ENCODE peak calls at places on chromosome 10, in six cellular contexts. One of them, this sample, is unnamed.

GRCh38 chr10:118839348-118839747 is 84.6 kb upstream of the CACUL1 start:
- DNase-seq in gastrocnemius medialis: no peak
- DNase-seq in ovary: no peak
- DNase-seq in brain microvascular endothelial cell: no peak
- DNase-seq in fibroblast of lung: no peak
- DNase-seq in thyroid gland: no peak
- DNase-seq in this sample: no peak

GRCh38 chr10:80460399-80461207 is 6.5 kb downstream of the TSPAN14 start:
- DNase-seq in gastrocnemius medialis: peak
- DNase-seq in ovary: peak
- DNase-seq in brain microvascular endothelial cell: no peak
- DNase-seq in fibroblast of lung: peak
- DNase-seq in thyroid gland: peak
- DNase-seq in this sample: peak

GRCh38 chr10:132408367-132408781 is 11.4 kb downstream of the PWWP2B start:
- DNase-seq in gastrocnemius medialis: no peak
- DNase-seq in ovary: peak
- DNase-seq in brain microvascular endothelial cell: no peak
- DNase-seq in fibroblast of lung: no peak
- DNase-seq in thyroid gland: peak
- DNase-seq in this sample: no peak

GRCh38 chr10:97000487-97001182 is 168.5 kb downstream of the LCOR start:
- DNase-seq in gastrocnemius medialis: no peak
- DNase-seq in ovary: no peak
- DNase-seq in brain microvascular endothelial cell: no peak
- DNase-seq in fibroblast of lung: no peak
- DNase-seq in thyroid gland: no peak
- DNase-seq in this sample: no peak

GRCh38 chr10:21831986-21832735 is 171.4 kb downstream of the DNAJC1 start:
- DNase-seq in gastrocnemius medialis: no peak
- DNase-seq in ovary: no peak
- DNase-seq in brain microvascular endothelial cell: peak
- DNase-seq in fibroblast of lung: peak
- DNase-seq in thyroid gland: no peak
- DNase-seq in this sample: no peak

GRCh38 chr10:77082601-77083252 is 554.9 kb downstream of the KCNMA1 start:
- DNase-seq in gastrocnemius medialis: no peak
- DNase-seq in ovary: no peak
- DNase-seq in brain microvascular endothelial cell: no peak
- DNase-seq in fibroblast of lung: peak
- DNase-seq in thyroid gland: no peak
- DNase-seq in this sample: no peak

GRCh38 chr10:131195552-131196159 is 115.9 kb downstream of the TCERG1L start:
- DNase-seq in gastrocnemius medialis: no peak
- DNase-seq in ovary: no peak
- DNase-seq in brain microvascular endothelial cell: no peak
- DNase-seq in fibroblast of lung: no peak
- DNase-seq in thyroid gland: no peak
- DNase-seq in this sample: no peak

GRCh38 chr10:102813734-102814455 is 23.3 kb downstream of the CYP17A1 start:
- DNase-seq in gastrocnemius medialis: no peak
- DNase-seq in ovary: peak
- DNase-seq in brain microvascular endothelial cell: peak
- DNase-seq in fibroblast of lung: peak
- DNase-seq in thyroid gland: no peak
- DNase-seq in this sample: no peak

GRCh38 chr10:129525408-129525807 is 58.4 kb downstream of the MGMT start:
- DNase-seq in gastrocnemius medialis: no peak
- DNase-seq in ovary: peak
- DNase-seq in brain microvascular endothelial cell: peak
- DNase-seq in fibroblast of lung: no peak
- DNase-seq in thyroid gland: no peak
- DNase-seq in this sample: no peak

DNA sequence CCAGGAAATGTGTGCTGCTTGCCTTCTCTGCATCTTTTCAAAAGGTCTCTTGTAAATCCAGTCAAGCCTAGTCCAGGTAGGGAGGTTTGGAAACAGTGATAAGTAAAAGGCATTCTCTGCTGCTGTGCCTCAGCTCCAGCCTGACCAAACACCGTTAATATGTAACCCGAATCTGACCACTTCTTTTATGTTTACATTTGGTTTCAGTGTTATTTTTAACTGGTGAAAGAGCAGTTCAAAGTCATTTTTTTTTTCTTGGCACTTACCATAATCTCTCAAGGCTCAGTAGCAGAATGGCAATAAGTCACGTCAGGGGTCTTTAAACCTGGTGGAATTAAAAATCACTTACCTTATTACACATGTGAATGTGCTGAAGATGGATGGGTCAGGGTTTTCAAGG is 216.8 kb downstream of the PTEN start:
- DNase-seq in gastrocnemius medialis: no peak
- DNase-seq in ovary: no peak
- DNase-seq in brain microvascular endothelial cell: peak
- DNase-seq in fibroblast of lung: peak
- DNase-seq in thyroid gland: peak
- DNase-seq in this sample: no peak
- H3K27ac ChIP-seq in gastrocnemius medialis: no peak
- H3K27ac ChIP-seq in ovary: no peak
- H3K27ac ChIP-seq in brain microvascular endothelial cell: no peak
- H3K27ac ChIP-seq in fibroblast of lung: no peak
- H3K27ac ChIP-seq in thyroid gland: peak
- H3K27ac ChIP-seq in this sample: no peak

DNA sequence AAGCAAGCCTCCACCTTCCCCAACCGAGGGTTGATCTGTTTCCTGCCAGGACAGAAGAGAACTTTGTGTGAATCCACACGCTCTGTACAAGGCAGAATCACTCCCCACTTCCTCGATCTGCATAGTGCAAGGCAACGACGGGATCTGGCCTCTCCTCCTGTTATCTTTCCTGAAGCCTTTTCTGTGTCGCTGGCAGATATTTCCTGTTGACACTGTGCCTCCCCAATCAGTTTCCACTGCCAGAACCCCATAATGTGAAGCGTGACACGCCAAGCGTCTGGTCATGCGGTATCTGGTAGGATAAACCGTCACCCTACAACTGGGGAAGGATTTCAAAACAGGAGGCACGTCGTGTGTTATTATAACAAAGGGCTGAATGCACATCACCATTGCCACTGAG is 57.2 kb downstream of the FAM171A1 start:
- DNase-seq in gastrocnemius medialis: no peak
- DNase-seq in ovary: no peak
- DNase-seq in brain microvascular endothelial cell: peak
- DNase-seq in fibroblast of lung: peak
- DNase-seq in thyroid gland: no peak
- DNase-seq in this sample: no peak
- H3K27ac ChIP-seq in gastrocnemius medialis: no peak
- H3K27ac ChIP-seq in ovary: no peak
- H3K27ac ChIP-seq in brain microvascular endothelial cell: no peak
- H3K27ac ChIP-seq in fibroblast of lung: no peak
- H3K27ac ChIP-seq in thyroid gland: peak
- H3K27ac ChIP-seq in this sample: no peak

GRCh38 chr10:60340973-60341372 is 48.7 kb downstream of the ANK3 start:
- DNase-seq in gastrocnemius medialis: no peak
- DNase-seq in ovary: no peak
- DNase-seq in brain microvascular endothelial cell: no peak
- DNase-seq in fibroblast of lung: no peak
- DNase-seq in thyroid gland: no peak
- DNase-seq in this sample: no peak

GRCh38 chr10:60343254-60343653 is 46.4 kb downstream of the ANK3 start:
- DNase-seq in gastrocnemius medialis: no peak
- DNase-seq in ovary: no peak
- DNase-seq in brain microvascular endothelial cell: no peak
- DNase-seq in fibroblast of lung: peak
- DNase-seq in thyroid gland: no peak
- DNase-seq in this sample: no peak

GRCh38 chr10:60346661-60347060 is 43.0 kb downstream of the ANK3 start:
- DNase-seq in gastrocnemius medialis: no peak
- DNase-seq in ovary: no peak
- DNase-seq in brain microvascular endothelial cell: no peak
- DNase-seq in fibroblast of lung: no peak
- DNase-seq in thyroid gland: no peak
- DNase-seq in this sample: no peak

GRCh38 chr10:60338002-60338564 is 51.6 kb downstream of the ANK3 start:
- DNase-seq in gastrocnemius medialis: no peak
- DNase-seq in ovary: no peak
- DNase-seq in brain microvascular endothelial cell: no peak
- DNase-seq in fibroblast of lung: no peak
- DNase-seq in thyroid gland: no peak
- DNase-seq in this sample: no peak

DNA sequence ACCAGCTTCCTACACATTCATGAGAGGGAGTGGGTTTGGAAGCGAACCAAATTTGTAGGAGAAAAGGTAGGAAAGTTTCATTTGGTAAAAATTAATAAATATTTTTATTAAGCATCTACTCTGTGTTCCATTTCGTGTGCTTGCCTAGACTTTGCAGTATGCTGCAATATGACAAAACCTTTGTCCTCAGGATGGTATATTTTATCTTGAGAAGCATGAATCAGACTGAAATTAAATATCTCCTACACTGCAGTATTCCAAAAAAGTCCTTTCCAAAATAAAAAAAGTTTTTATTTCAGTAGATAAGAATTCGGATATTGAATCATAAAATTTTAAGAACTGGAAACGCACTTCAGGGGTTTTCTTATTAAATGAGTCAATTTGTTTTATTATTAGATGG is 47.7 kb downstream of the ANK3 start:
- DNase-seq in gastrocnemius medialis: no peak
- DNase-seq in ovary: no peak
- DNase-seq in brain microvascular endothelial cell: no peak
- DNase-seq in fibroblast of lung: no peak
- DNase-seq in thyroid gland: no peak
- DNase-seq in this sample: no peak
- H3K27ac ChIP-seq in gastrocnemius medialis: no peak
- H3K27ac ChIP-seq in ovary: no peak
- H3K27ac ChIP-seq in brain microvascular endothelial cell: no peak
- H3K27ac ChIP-seq in fibroblast of lung: no peak
- H3K27ac ChIP-seq in thyroid gland: no peak
- H3K27ac ChIP-seq in this sample: no peak

GRCh38 chr10:59803714-59804113 is 50.5 kb upstream of the MRLN start:
- DNase-seq in gastrocnemius medialis: no peak
- DNase-seq in ovary: no peak
- DNase-seq in brain microvascular endothelial cell: no peak
- DNase-seq in fibroblast of lung: no peak
- DNase-seq in thyroid gland: no peak
- DNase-seq in this sample: no peak

GRCh38 chr10:59804220-59804619 is 51.0 kb upstream of the MRLN start:
- DNase-seq in gastrocnemius medialis: no peak
- DNase-seq in ovary: no peak
- DNase-seq in brain microvascular endothelial cell: no peak
- DNase-seq in fibroblast of lung: no peak
- DNase-seq in thyroid gland: no peak
- DNase-seq in this sample: no peak

GRCh38 chr10:59793924-59794323 is 40.7 kb upstream of the MRLN start:
- DNase-seq in gastrocnemius medialis: no peak
- DNase-seq in ovary: no peak
- DNase-seq in brain microvascular endothelial cell: no peak
- DNase-seq in fibroblast of lung: no peak
- DNase-seq in thyroid gland: no peak
- DNase-seq in this sample: no peak

GRCh38 chr10:59801171-59801570 is 47.9 kb upstream of the MRLN start:
- DNase-seq in gastrocnemius medialis: no peak
- DNase-seq in ovary: no peak
- DNase-seq in brain microvascular endothelial cell: no peak
- DNase-seq in fibroblast of lung: no peak
- DNase-seq in thyroid gland: no peak
- DNase-seq in this sample: no peak

GRCh38 chr10:59799421-59799820 is 46.2 kb upstream of the MRLN start:
- DNase-seq in gastrocnemius medialis: no peak
- DNase-seq in ovary: no peak
- DNase-seq in brain microvascular endothelial cell: no peak
- DNase-seq in fibroblast of lung: no peak
- DNase-seq in thyroid gland: no peak
- DNase-seq in this sample: no peak
- H3K27ac ChIP-seq in gastrocnemius medialis: no peak
- H3K27ac ChIP-seq in ovary: no peak
- H3K27ac ChIP-seq in brain microvascular endothelial cell: no peak
- H3K27ac ChIP-seq in fibroblast of lung: no peak
- H3K27ac ChIP-seq in thyroid gland: no peak
- H3K27ac ChIP-seq in this sample: no peak

GRCh38 chr10:116676118-116676517 is 55.4 kb downstream of the PNLIPRP2 start:
- DNase-seq in gastrocnemius medialis: no peak
- DNase-seq in ovary: no peak
- DNase-seq in brain microvascular endothelial cell: no peak
- DNase-seq in fibroblast of lung: no peak
- DNase-seq in thyroid gland: no peak
- DNase-seq in this sample: no peak

GRCh38 chr10:116676633-116677032 is 55.9 kb downstream of the PNLIPRP2 start:
- DNase-seq in gastrocnemius medialis: no peak
- DNase-seq in ovary: no peak
- DNase-seq in brain microvascular endothelial cell: no peak
- DNase-seq in fibroblast of lung: no peak
- DNase-seq in thyroid gland: no peak
- DNase-seq in this sample: no peak

GRCh38 chr10:116671274-116671926 is 50.6 kb downstream of the PNLIPRP2 start:
- DNase-seq in gastrocnemius medialis: no peak
- DNase-seq in ovary: no peak
- DNase-seq in brain microvascular endothelial cell: no peak
- DNase-seq in fibroblast of lung: peak
- DNase-seq in thyroid gland: no peak
- DNase-seq in this sample: no peak

GRCh38 chr10:116673866-116674265 is 53.1 kb downstream of the PNLIPRP2 start:
- DNase-seq in gastrocnemius medialis: no peak
- DNase-seq in ovary: no peak
- DNase-seq in brain microvascular endothelial cell: no peak
- DNase-seq in fibroblast of lung: no peak
- DNase-seq in thyroid gland: no peak
- DNase-seq in this sample: no peak

GRCh38 chr10:116674901-116675423 is 54.2 kb downstream of the PNLIPRP2 start:
- DNase-seq in gastrocnemius medialis: no peak
- DNase-seq in ovary: no peak
- DNase-seq in brain microvascular endothelial cell: no peak
- DNase-seq in fibroblast of lung: no peak
- DNase-seq in thyroid gland: no peak
- DNase-seq in this sample: no peak
- H3K27ac ChIP-seq in gastrocnemius medialis: no peak
- H3K27ac ChIP-seq in ovary: no peak
- H3K27ac ChIP-seq in brain microvascular endothelial cell: no peak
- H3K27ac ChIP-seq in fibroblast of lung: no peak
- H3K27ac ChIP-seq in thyroid gland: no peak
- H3K27ac ChIP-seq in this sample: no peak

DNA sequence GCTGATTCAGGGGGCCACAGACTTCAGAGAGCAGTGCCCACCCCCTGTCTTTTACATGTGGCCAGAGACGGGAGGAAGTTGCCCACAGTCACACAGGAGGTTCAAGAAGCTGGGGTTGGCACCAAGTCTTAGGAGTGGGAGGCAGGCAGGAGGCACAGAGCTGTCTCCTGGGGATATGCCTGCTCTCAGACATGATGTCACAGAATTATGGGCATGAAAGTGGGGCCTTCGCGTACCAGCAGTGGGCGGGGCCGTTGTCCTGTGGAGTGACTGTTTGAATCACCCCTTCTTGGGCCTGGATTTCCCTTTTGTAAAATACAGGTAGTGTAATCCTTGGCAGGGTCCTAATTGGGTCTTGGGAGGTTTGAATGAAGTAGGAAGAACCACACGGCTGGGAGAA is 81.2 kb upstream of the PPIF start:
- DNase-seq in gastrocnemius medialis: no peak
- DNase-seq in ovary: no peak
- DNase-seq in brain microvascular endothelial cell: no peak
- DNase-seq in fibroblast of lung: no peak
- DNase-seq in thyroid gland: peak
- DNase-seq in this sample: no peak
- H3K27ac ChIP-seq in gastrocnemius medialis: peak
- H3K27ac ChIP-seq in ovary: no peak
- H3K27ac ChIP-seq in brain microvascular endothelial cell: peak
- H3K27ac ChIP-seq in fibroblast of lung: peak
- H3K27ac ChIP-seq in thyroid gland: peak
- H3K27ac ChIP-seq in this sample: peak

GRCh38 chr10:87761892-87762291 is 56.1 kb downstream of the ATAD1 start:
- DNase-seq in gastrocnemius medialis: peak
- DNase-seq in ovary: no peak
- DNase-seq in brain microvascular endothelial cell: peak
- DNase-seq in fibroblast of lung: peak
- DNase-seq in thyroid gland: no peak
- DNase-seq in this sample: peak
- H3K27ac ChIP-seq in gastrocnemius medialis: peak
- H3K27ac ChIP-seq in ovary: no peak
- H3K27ac ChIP-seq in brain microvascular endothelial cell: peak
- H3K27ac ChIP-seq in fibroblast of lung: no peak
- H3K27ac ChIP-seq in thyroid gland: no peak
- H3K27ac ChIP-seq in this sample: peak